ENCODE peak calls at places on chromosomes 2 and 18, in six cellular contexts. H is sigmoid colon, F is lower lobe of right lung, V is right lobe of liver, R is RWPE2, N is psoas muscle. Z is an unnamed sample.

GRCh38 chr2:88074150-88074549 is 6.5 kb downstream of the SMYD1 start:
- DNase-seq in F (no peak), V (no peak), H (no peak), N (no peak), R (no peak), Z (no peak)

GRCh38 chr2:212330263-212330662 is 208.3 kb downstream of the ERBB4 start:
- DNase-seq in V (peak), R (no peak), N (peak), F (no peak), H (peak), Z (no peak)

GRCh38 chr18:48126240-48126639 is 195.8 kb upstream of the SMAD2 start:
- DNase-seq in V (no peak), F (no peak), R (no peak), H (no peak), N (no peak), Z (no peak)

GRCh38 chr2:43842866-43843226 is 4.1 kb downstream of the ABCG8 start:
- DNase-seq in F (no peak), R (no peak), V (no peak), N (no peak), H (no peak), Z (no peak)

GRCh38 chr2:75464348-75464946 is 96.3 kb downstream of the EVA1A start:
- DNase-seq in V (no peak), R (no peak), H (no peak), F (no peak), N (no peak), Z (peak)

GRCh38 chr18:3214855-3215637 is 4.7 kb downstream of the MYOM1 start:
- DNase-seq in H (no peak), V (no peak), F (no peak), R (no peak), N (no peak), Z (no peak)

GRCh38 chr2:31151501-31151900 is 13.3 kb upstream of the GALNT14 start:
- DNase-seq in N (no peak), H (no peak), R (no peak), V (no peak), F (no peak), Z (no peak)

GRCh38 chr2:57906152-57906732 is 140.4 kb upstream of the VRK2 start:
- DNase-seq in V (no peak), N (no peak), F (no peak), H (no peak), R (no peak), Z (peak)

GRCh38 chr18:60024857-60025256 is 125.1 kb downstream of the PMAIP1 start:
- DNase-seq in R (no peak), V (no peak), F (no peak), N (no peak), H (no peak), Z (no peak)

GRCh38 chr18:49848115-49848514 is 34.8 kb upstream of the ACAA2 start:
- DNase-seq in H (no peak), N (no peak), V (no peak), F (no peak), R (no peak), Z (no peak)

GRCh38 chr2:10490806-10491291 is 42.7 kb upstream of the ODC1 start:
- DNase-seq in V (no peak), N (no peak), H (peak), F (no peak), R (no peak), Z (no peak)

GRCh38 chr2:181682795-181683517 is 2.6 kb upstream of the NEUROD1 start:
- DNase-seq in N (no peak), R (no peak), V (no peak), H (no peak), F (no peak), Z (no peak)

GRCh38 chr2:28488858-28489575 is 6.8 kb upstream of the PLB1 start:
- DNase-seq in H (no peak), V (no peak), R (no peak), F (no peak), N (no peak), Z (no peak)

GRCh38 chr2:104852161-104852689 is 1.7 kb upstream of the POU3F3 start:
- DNase-seq in H (no peak), F (no peak), V (peak), R (no peak), N (no peak), Z (no peak)

GRCh38 chr2:196331143-196331542 is 159.8 kb upstream of the STK17B start:
- DNase-seq in N (no peak), H (no peak), R (no peak), F (no peak), V (no peak), Z (peak)

GRCh38 chr2:101673920-101674319 is 23.6 kb upstream of the MAP4K4 start:
- DNase-seq in V (no peak), F (no peak), R (no peak), N (no peak), H (no peak), Z (no peak)

GRCh38 chr2:218086493-218086892 is 17.4 kb downstream of the RUFY4 start:
- DNase-seq in N (no peak), V (no peak), F (no peak), R (no peak), H (no peak), Z (no peak)

GRCh38 chr2:12766421-12766879 is 49.7 kb downstream of the TRIB2 start:
- DNase-seq in R (no peak), N (no peak), V (no peak), H (no peak), F (no peak), Z (peak)

GRCh38 chr18:23453657-23454011 is 547 bp downstream of the RIOK3 start:
- DNase-seq in R (no peak), H (no peak), N (no peak), V (no peak), F (no peak), Z (peak)

GRCh38 chr2:69525261-69525660 is 88.0 kb upstream of the NFU1 start:
- DNase-seq in F (no peak), R (no peak), H (no peak), V (no peak), N (no peak), Z (no peak)

GRCh38 chr2:5021148-5021547 is 671.0 kb upstream of the SOX11 start:
- DNase-seq in F (no peak), H (no peak), N (no peak), R (no peak), V (no peak), Z (no peak)

GRCh38 chr2:207163815-207164747 is 1.7 kb downstream of the KLF7 start:
- DNase-seq in H (peak), V (peak), R (no peak), F (peak), N (peak), Z (peak)

GRCh38 chr2:168992026-168992425 is 39.1 kb downstream of the ABCB11 start:
- DNase-seq in R (no peak), H (no peak), F (no peak), N (no peak), V (no peak), Z (peak)

GRCh38 chr2:24164416-24164973 is 10.4 kb upstream of the FAM228A start:
- DNase-seq in R (no peak), N (no peak), V (peak), H (no peak), F (peak), Z (no peak)

GRCh38 chr2:153872311-153873061 is 764 bp downstream of the GALNT13 start:
- DNase-seq in N (no peak), F (peak), R (peak), V (no peak), H (no peak), Z (no peak)

GRCh38 chr2:156986339-156986988 is 271.0 kb upstream of the GALNT5 start:
- DNase-seq in F (no peak), V (no peak), N (no peak), R (no peak), H (no peak), Z (no peak)

GRCh38 chr18:44098551-44099098 is 582.1 kb upstream of the SETBP1 start:
- DNase-seq in R (no peak), F (no peak), H (no peak), N (no peak), V (no peak), Z (peak)

GRCh38 chr18:79947054-79947755 is 4.2 kb downstream of the SLC66A2 start:
- DNase-seq in H (peak), N (peak), V (peak), F (peak), R (no peak), Z (peak)

GRCh38 chr2:241901018-241901380 is 31.5 kb downstream of the RTP5 start:
- DNase-seq in V (no peak), F (peak), H (no peak), R (peak), N (no peak), Z (no peak)

GRCh38 chr2:41930807-41931566 is 116.8 kb upstream of the PKDCC start:
- DNase-seq in V (no peak), F (no peak), H (no peak), R (peak), N (no peak), Z (no peak)

GRCh38 chr2:64112016-64112415 is 32.2 kb downstream of the PELI1 start:
- DNase-seq in V (no peak), F (no peak), H (no peak), N (no peak), R (no peak), Z (no peak)

GRCh38 chr2:64111426-64111825 is 32.8 kb downstream of the PELI1 start:
- DNase-seq in V (no peak), F (no peak), R (no peak), N (no peak), H (no peak), Z (no peak)

GRCh38 chr2:64115808-64116598 is 28.2 kb downstream of the PELI1 start:
- DNase-seq in H (no peak), V (no peak), F (no peak), N (no peak), R (no peak), Z (no peak)

GRCh38 chr2:64114063-64114911 is 29.9 kb downstream of the PELI1 start:
- DNase-seq in N (no peak), V (no peak), F (no peak), H (no peak), R (no peak), Z (peak)

GRCh38 chr2:64114912-64115277 is 29.3 kb downstream of the PELI1 start:
- DNase-seq in N (no peak), R (no peak), F (no peak), H (no peak), V (no peak), Z (no peak)
- H3K4me3 ChIP-seq in N (no peak), R (no peak), F (no peak), H (no peak), V (no peak), Z (no peak)

GRCh38 chr2:17996978-17997377 is 118.5 kb downstream of the KCNS3 start:
- DNase-seq in R (no peak), F (no peak), V (no peak), H (no peak), N (no peak), Z (no peak)

GRCh38 chr2:18001671-18002070 is 123.2 kb downstream of the KCNS3 start:
- DNase-seq in R (no peak), V (no peak), F (no peak), N (no peak), H (no peak), Z (no peak)
- TF ChIP-seq CTCF in R (no peak), V (no peak), F (no peak), N (no peak), H (no peak), Z (no peak)

GRCh38 chr2:63058742-63059433 is 8.3 kb downstream of the OTX1 start:
- DNase-seq in R (no peak), H (peak), F (no peak), N (peak), V (no peak), Z (no peak)
- H3K4me3 ChIP-seq in R (no peak), H (no peak), F (peak), N (peak), V (no peak), Z (no peak)

DNA sequence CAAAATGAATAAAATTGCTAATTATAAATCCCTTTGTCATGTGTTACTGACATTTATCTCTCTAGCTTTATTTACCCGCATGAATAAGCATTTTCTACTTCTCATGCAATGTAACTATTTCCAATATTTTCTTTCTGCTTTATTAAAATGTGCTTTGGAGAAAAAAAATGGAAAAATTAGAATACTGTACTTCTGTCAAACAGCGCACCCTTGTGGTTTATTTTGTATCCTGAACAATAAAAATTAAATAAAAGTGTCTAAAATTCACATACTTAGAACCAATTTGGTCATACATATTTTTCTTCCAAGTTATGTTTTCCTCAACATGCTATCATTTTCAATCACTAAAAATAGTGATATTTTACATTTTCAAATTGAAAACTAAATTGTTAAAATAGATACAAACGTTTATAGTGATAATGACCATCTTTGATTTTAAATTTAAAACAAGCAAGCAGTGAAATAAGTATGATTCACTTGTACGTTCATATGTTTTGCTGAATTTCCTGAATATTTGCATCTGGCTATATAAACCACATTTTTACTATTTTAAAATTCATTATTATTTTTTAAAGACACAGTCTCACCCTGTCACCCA is 95.8 kb upstream of the GRB14 start:
- DNase-seq in V (no peak), F (no peak), N (no peak), R (no peak), H (no peak), Z (peak)
- TF ChIP-seq CTCF in V (peak), F (peak), N (peak), R (peak), H (no peak), Z (peak)

DNA sequence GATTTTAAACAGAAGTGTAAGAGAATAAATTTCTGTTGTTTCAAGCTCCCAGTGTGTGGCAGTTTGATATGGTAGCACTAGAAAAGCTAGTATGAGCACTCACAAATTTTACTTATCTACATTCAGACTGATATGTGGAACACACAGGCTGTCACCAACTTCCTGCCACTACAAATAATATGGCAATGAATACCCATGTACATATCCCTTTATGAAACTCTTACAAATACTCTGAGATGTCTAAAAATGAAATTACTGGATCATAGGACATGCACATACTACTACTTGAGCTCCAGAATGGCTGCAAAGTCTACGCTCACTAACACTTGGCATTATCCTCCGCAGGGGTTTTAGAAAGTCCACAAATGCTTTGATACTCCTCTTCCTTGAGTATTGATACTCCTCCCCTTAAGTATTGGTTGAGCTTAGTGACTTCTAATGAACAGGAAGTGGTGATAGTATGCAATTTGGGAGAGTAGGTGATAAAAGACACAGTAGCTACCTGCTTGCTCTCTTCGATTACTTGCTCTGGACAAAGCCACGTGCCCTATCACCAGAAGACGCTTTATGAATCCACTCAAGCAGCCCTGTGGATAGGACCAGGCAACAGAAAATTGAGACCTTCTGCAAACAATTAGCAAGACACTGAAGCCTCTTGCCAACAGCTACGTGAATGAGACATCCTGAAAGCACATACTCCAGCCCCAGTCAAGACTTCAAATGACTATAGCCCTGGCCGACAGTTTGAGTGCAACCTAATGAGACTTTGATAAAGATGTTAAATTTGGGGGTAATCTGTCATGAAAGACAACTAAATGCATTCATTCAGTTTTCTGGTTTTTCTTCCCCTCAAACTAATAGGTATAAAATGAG is 35.4 kb downstream of the FBXO11 start:
- DNase-seq in H (no peak), F (no peak), V (no peak), R (no peak), N (no peak), Z (peak)
- H3K4me3 ChIP-seq in H (no peak), F (no peak), V (no peak), R (no peak), N (no peak), Z (no peak)

DNA sequence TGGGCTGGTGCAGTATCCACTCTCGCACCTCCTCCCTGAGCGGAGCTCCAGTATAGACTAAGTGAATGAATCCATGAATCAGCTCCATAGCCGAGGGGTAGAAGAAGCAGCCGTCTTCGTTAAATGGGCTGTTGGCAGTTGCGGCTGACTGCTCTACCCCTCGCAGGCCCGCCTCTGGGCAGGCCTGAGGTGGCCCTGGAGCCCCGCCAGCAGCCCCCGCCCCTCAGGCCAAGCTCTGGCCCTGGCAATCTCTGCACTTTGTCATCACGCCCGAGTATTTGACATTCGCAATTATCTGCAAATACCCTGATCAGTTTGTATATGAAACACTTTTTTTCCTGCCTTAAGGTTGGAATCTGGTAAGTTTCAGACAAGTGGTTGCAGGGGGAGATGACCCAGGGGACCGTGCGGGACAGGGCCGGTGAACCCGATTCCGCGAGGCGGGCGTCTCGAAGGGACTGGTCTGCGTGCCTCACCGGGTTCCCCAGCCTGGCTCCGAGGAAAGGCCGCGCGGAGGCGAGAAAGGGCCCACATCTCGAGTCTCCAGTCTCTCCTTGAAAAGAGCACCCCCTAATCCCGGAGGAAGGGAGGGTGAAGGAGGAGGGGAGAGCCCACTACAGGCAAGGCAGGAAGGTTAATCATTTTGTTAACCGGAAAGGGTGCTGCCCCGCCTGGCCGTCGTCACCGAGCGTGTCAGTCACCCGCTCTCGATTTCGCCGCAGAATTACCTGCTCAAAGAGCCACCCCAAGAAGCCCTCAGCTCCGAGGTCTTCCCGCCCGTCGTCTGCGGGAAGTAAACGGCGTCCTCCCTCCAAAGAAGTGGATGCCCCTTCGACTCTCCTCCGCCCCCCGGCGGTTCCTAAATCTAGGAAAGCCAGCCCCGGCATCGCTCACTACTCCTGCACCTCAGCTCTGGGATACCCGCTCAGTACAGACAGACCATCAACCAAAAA is 11.1 kb upstream of the SATB2 start:
- DNase-seq in N (no peak), R (no peak), H (peak), F (no peak), V (no peak), Z (no peak)
- TF ChIP-seq CTCF in N (no peak), R (no peak), H (no peak), F (no peak), V (no peak), Z (no peak)

DNA sequence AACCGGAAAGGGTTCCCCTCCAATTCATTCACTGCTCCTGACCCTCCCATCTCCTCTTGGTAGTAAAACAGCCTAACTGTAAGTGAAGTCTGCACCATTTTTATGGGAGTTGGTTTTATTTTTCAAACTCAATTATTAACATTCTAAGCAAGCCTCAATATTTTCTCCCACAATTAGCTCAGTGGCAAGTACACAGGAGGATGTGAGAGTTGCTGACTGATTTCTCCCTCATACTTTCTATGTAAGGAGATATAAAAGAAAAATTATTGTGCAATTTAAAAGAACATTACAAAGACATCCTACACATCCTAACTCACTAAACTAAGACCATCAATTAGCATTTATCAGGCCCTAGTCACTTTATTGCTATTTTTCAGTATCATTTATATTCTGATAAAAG is 73.9 kb downstream of the PIAS2 start:
- DNase-seq in H (no peak), V (no peak), R (no peak), N (no peak), F (no peak), Z (no peak)
- H3K4me3 ChIP-seq in H (no peak), V (no peak), R (no peak), N (no peak), F (no peak), Z (no peak)

GRCh38 chr18:12377556-12378553 is 828 bp upstream of the AFG3L2 start:
- DNase-seq in F (no peak), R (no peak), H (no peak), V (no peak), N (no peak), Z (no peak)
- TF ChIP-seq CTCF in F (peak), R (no peak), H (peak), V (no peak), N (peak), Z (peak)

GRCh38 chr18:9105420-9105819 is 2.9 kb downstream of the NDUFV2 start:
- DNase-seq in F (no peak), V (no peak), R (no peak), H (no peak), N (no peak), Z (no peak)

GRCh38 chr18:9102391-9103216 is at the start of gene NDUFV2:
- DNase-seq in V (peak), N (peak), H (peak), F (peak), R (peak), Z (peak)

GRCh38 chr18:9103488-9103887 is 989 bp downstream of the NDUFV2 start:
- DNase-seq in R (no peak), V (no peak), N (no peak), H (no peak), F (no peak), Z (peak)

GRCh38 chr18:9106094-9106493 is 3.6 kb downstream of the NDUFV2 start:
- DNase-seq in N (no peak), R (no peak), F (no peak), V (no peak), H (no peak), Z (no peak)

GRCh38 chr18:9104244-9104901 is 1.9 kb downstream of the NDUFV2 start:
- DNase-seq in N (no peak), F (no peak), H (no peak), V (no peak), R (no peak), Z (no peak)
- H3K4me3 ChIP-seq in N (peak), F (peak), H (peak), V (peak), R (peak), Z (peak)